ENCODE peak calls at places on chromosomes 13 and 19, in four cellular contexts. V is fibroblast of pulmonary artery, N is AG10803, P is uterus. D is an unnamed sample.

GRCh38 chr19:3687774-3688706 is 12.2 kb downstream of the PIP5K1C start:
- DNase-seq in V (no peak), N (no peak), P (no peak), D (no peak)

GRCh38 chr19:39444598-39445257 is 654 bp upstream of the SUPT5H start:
- DNase-seq in V (no peak), N (peak), P (no peak), D (no peak)

GRCh38 chr13:94711561-94712286 is 621 bp downstream of the SOX21 start:
- DNase-seq in V (peak), N (peak), P (no peak), D (no peak)

GRCh38 chr19:14835011-14835410 is at the start of the genes OR7A5 and OR7C1:
- DNase-seq in V (no peak), N (no peak), P (no peak), D (no peak)

GRCh38 chr19:2969104-2969504 is 8.3 kb upstream of the TLE6 start:
- DNase-seq in V (peak), N (no peak), P (peak), D (no peak)

GRCh38 chr19:11243798-11244169 is 4.4 kb downstream of the ANGPTL8 start:
- DNase-seq in V (no peak), N (no peak), P (no peak), D (no peak)

GRCh38 chr19:54432144-54432738 is 16.8 kb upstream of the LENG8 start:
- DNase-seq in V (no peak), N (no peak), P (no peak), D (no peak)

GRCh38 chr13:24887759-24888158 is 123.8 kb downstream of the RNF17 start:
- DNase-seq in V (no peak), N (no peak), P (no peak), D (no peak)

GRCh38 chr19:1166872-1167573 is 7.0 kb downstream of the SBNO2 start:
- DNase-seq in V (no peak), N (no peak), P (no peak), D (no peak)

GRCh38 chr19:43966079-43966694 is 15.2 kb downstream of the ZNF221 start:
- DNase-seq in V (peak), N (no peak), P (no peak), D (no peak)

GRCh38 chr19:50311723-50312635 is 17.2 kb downstream of the KCNC3 start:
- DNase-seq in V (no peak), N (no peak), P (no peak), D (no peak)

GRCh38 chr13:94198666-94199065 is 280.8 kb downstream of the DCT start:
- DNase-seq in V (peak), N (no peak), P (no peak), D (no peak)

GRCh38 chr19:35266149-35266903 is 2.4 kb upstream of the USF2 start:
- DNase-seq in V (no peak), N (no peak), P (peak), D (no peak)

GRCh38 chr19:48490980-48491792 is 20.4 kb downstream of the LMTK3 start:
- DNase-seq in V (no peak), N (no peak), P (peak), D (no peak)

GRCh38 chr19:48511800-48512503 is at the start of gene LMTK3:
- DNase-seq in V (peak), N (no peak), P (no peak), D (no peak)

GRCh38 chr19:48341006-48341405 is 15.7 kb downstream of the EMP3 start:
- DNase-seq in V (peak), N (no peak), P (no peak), D (peak)

GRCh38 chr13:83024955-83025594 is 857.2 kb downstream of the SLITRK1 start:
- DNase-seq in V (peak), N (no peak), P (no peak), D (no peak)

GRCh38 chr13:30915691-30916541 is 9.8 kb downstream of the MEDAG start:
- DNase-seq in V (no peak), N (no peak), P (no peak), D (no peak)

GRCh38 chr13:52128714-52129700 is at the start of gene NEK5:
- DNase-seq in V (peak), N (peak), P (peak), D (peak)
- TF ChIP-seq CTCF in V (peak), N (peak), P (peak), D (peak)

DNA sequence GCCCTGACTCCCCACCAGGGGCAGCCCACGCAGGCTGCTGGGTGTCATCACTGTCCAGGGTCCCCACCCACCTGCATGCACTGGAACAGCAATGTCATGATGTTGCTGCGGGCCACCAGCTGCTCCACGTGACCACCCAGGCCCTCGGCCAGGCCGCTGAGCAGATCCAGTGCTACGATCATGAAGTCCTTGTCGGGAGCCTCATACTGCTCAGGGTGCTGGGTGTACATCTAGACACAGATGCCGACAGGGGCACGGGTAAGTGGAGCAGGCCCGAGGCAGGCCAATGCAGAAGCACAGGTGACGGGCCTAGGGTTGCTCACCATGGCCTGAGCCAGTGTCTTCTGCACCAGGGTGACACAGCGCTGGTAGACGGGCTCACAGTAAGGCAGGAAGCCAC is 8.7 kb upstream of the FBXW9 start:
- DNase-seq in V (no peak), N (no peak), P (no peak), D (no peak)
- H3K4me3 ChIP-seq in V (no peak), N (no peak), P (no peak), D (no peak)

GRCh38 chr19:4908781-4909171 is 525 bp upstream of the UHRF1 start:
- DNase-seq in V (no peak), N (no peak), P (no peak), D (no peak)

GRCh38 chr19:4909172-4909896 is at the start of gene UHRF1:
- DNase-seq in V (no peak), N (no peak), P (no peak), D (no peak)

GRCh38 chr19:4911314-4911713 is 2.0 kb downstream of the UHRF1 start:
- DNase-seq in V (no peak), N (peak), P (no peak), D (no peak)

GRCh38 chr19:4910594-4911273 is 1.4 kb downstream of the UHRF1 start:
- DNase-seq in V (peak), N (peak), P (no peak), D (no peak)

GRCh38 chr19:4909897-4910593 is 744 bp downstream of the UHRF1 start:
- DNase-seq in V (peak), N (peak), P (peak), D (peak)
- TF ChIP-seq CTCF in V (no peak), N (no peak), P (no peak), D (no peak)

GRCh38 chr19:38316477-38317067 is 825 bp upstream of the YIF1B start:
- DNase-seq in V (no peak), N (no peak), P (no peak), D (no peak)
- H3K4me3 ChIP-seq in V (peak), N (peak), P (peak), D (peak)

DNA sequence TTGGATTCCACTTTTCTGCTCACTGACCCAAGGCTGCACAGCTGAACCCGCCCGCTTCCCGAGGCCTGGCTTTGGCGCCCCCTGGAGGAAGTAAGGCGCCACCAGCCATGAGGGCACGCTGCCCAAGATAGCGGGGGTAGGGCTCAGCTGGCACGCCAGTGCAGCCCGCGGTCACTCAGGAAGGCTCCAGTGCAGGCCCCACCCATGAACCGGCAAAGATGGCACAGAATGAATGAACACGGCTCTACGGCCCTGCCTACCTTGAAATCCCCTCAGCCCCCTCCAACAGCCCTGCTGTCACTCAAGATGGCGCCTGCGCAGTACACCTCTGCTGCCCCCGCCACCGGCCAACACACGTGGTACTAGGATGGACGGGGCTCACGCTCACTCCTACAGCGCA is 3.0 kb downstream of the PEG3 start:
- DNase-seq in V (peak), N (no peak), P (peak), D (peak)
- TF ChIP-seq CTCF in V (no peak), N (no peak), P (peak), D (no peak)

GRCh38 chr13:48492123-48493075 is 40.5 kb downstream of the RCBTB2 start:
- DNase-seq in V (peak), N (peak), P (peak), D (peak)
- H3K4me3 ChIP-seq in V (peak), N (peak), P (peak), D (peak)

DNA sequence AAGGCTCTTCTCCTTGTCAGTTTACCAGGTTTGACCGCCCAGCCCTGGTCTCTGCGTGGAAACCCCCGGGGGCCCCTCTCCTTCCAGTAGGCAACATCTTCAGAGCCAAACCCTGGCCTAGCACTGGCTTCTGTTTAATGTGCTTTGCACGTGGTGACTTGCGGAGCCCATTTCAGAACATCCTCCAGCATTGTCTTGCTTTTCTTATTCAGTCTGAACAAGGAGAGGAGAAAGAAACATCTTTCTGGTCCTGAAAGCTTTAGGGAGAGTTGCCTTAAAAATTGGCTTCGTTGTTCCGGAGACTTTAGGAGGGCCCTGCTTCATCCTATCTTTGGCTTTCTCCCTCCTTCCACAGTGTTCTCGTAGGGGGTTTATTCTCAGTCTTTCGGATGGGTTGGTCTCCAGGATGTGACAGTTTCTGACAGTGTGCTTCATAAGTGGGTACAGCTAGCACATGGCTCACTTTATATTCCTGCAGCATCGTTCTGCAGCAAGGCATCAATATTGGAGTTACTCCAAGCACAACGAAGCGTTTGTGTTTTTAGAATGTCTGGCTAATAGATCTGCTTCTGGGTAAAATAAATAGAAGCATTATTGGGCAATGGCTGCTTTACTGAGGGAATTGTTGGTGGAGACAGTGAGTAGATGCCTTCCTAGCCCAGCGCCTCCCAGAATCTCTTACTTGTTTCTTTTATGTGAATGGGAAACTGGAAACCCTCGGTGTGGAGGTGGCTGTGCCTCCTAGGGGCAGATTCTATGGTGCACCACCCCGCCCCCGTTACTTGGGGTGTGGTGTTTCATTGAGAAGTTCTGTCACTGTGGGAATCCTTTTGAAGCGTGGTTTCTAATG is 1.8 kb downstream of the FARP1 start:
- DNase-seq in V (peak), N (peak), P (no peak), D (no peak)
- TF ChIP-seq CTCF in V (peak), N (peak), P (no peak), D (no peak)

DNA sequence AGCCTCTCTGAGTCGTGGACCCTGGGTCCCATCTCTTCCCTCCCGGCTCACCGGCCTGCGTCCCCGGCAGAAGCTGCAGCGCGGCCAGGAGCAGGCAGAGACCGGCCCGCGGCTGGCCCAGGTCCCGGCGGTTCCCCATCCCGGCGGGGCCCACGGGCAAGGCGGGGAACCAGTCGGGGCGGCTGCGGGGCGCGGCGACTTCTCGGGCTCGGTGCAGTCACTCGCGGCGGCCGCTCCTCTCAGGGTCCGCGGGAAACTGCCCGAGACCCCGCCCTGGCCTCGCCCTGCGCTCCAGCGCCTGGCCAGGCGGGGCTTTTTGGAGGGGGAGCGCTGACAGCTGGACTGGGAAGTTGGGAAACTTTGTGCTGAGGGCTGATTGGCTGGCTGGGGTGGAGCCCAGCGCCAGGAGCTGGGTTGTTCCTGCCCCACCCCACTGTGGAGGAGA is at the start of gene COL5A3:
- DNase-seq in V (peak), N (peak), P (peak), D (peak)
- H3K4me3 ChIP-seq in V (peak), N (peak), P (peak), D (peak)

DNA sequence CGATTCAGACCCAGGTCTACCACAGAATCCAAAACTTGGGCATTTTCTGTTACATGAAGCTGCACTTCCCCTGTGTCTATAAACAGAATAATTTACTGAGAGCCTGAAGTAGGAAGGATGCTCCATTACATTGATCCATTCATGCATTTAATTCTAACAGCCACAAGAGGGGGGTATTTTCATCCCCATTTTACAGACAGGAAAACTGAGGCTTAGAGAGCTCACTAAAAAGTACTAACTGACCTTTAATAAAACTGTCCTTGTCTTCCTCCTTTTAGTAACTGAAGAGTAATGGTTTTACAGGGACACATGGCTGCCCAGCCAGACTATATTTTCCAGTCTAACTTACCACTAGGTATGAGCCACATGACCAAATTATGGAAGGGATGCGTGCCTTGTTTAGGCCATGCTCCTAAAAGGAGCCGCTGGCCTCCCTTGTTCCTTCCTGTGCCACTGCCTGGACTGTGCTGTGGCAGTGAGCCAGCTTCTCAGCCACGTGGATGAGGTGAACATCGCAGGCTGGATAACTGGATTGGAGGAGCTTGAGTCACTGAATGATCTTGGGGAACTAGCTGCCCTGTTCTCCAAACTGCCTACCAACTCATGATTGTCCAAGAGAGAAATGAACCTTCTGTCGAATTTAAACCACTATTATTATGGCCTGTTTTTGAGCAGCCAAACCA is 108.3 kb downstream of the DOCK9 start:
- DNase-seq in V (peak), N (no peak), P (no peak), D (no peak)
- TF ChIP-seq CTCF in V (peak), N (peak), P (no peak), D (no peak)

D was measured in gastrocnemius medialis.